ENCODE peak calls at places on chromosomes 12 and 14, in six cellular contexts. I, E, J, V, L and C are unnamed samples.

GRCh38 chr12:92362785-92363184 is 217.1 kb upstream of the BTG1 start:
- DNase-seq in V (no peak), J (no peak), E (no peak), I (no peak), L (no peak), C (no peak)

GRCh38 chr12:98418357-98419075 is 96.9 kb upstream of the TMPO start:
- DNase-seq in J (peak; percentile 89), L (peak; percentile 90), I (peak; percentile 83), V (peak; percentile 95), E (peak; percentile 53), C (no peak)

GRCh38 chr14:64709126-64709525 is 4.9 kb downstream of the PLEKHG3 start:
- DNase-seq in J (no peak), I (no peak), V (no peak), E (peak; percentile 10), L (no peak), C (no peak)

GRCh38 chr14:101855958-101856357 is 94.4 kb downstream of the PPP2R5C start:
- DNase-seq in L (no peak), V (no peak), J (no peak), E (no peak), I (no peak), C (no peak)

GRCh38 chr12:31118347-31118830 is 44.7 kb downstream of the DDX11 start:
- DNase-seq in E (no peak), J (no peak), V (no peak), I (no peak), L (no peak), C (peak; percentile 71)

GRCh38 chr12:32437095-32437515 is 37.7 kb downstream of the FGD4 start:
- DNase-seq in J (no peak), L (peak; percentile 90), I (peak; percentile 81), V (no peak), E (no peak), C (no peak)

GRCh38 chr12:55666508-55666907 is 29.8 kb downstream of the OR10P1 start:
- DNase-seq in V (no peak), I (no peak), L (no peak), E (no peak), J (peak; percentile 11), C (peak; percentile 39)

GRCh38 chr14:32370720-32371119 is 41.6 kb downstream of the AKAP6 start:
- DNase-seq in V (no peak), L (peak; percentile 86), J (no peak), I (peak; percentile 43), E (no peak), C (no peak)

GRCh38 chr14:57609313-57609712 is 115.7 kb upstream of the CCDC198 start:
- DNase-seq in L (no peak), E (no peak), I (no peak), V (no peak), J (no peak), C (no peak)

GRCh38 chr12:119679081-119679480 is 11.1 kb downstream of the PRKAB1 start:
- DNase-seq in J (no peak), I (no peak), L (no peak), E (no peak), V (no peak), C (no peak)

GRCh38 chr12:127482950-127483349 is 784.0 kb upstream of the TMEM132C start:
- DNase-seq in I (no peak), E (no peak), L (no peak), J (no peak), V (no peak), C (no peak)

GRCh38 chr12:106841471-106842302 is 67.2 kb downstream of the RIC8B start:
- DNase-seq in E (peak; percentile 33), I (no peak), L (peak; percentile 17), J (peak; percentile 70), V (peak; percentile 30), C (no peak)

GRCh38 chr14:61555056-61555838 is 140.1 kb upstream of the HIF1A start:
- DNase-seq in E (no peak), V (no peak), J (no peak), L (peak; percentile 81), I (no peak), C (no peak)

GRCh38 chr14:102279282-102279681 is 25.7 kb downstream of the MOK start:
- DNase-seq in E (no peak), I (no peak), J (no peak), L (no peak), V (no peak), C (no peak)

GRCh38 chr12:68641138-68641537 is 30.4 kb downstream of the RAP1B start:
- DNase-seq in I (no peak), V (no peak), L (peak; percentile 28), E (no peak), J (no peak), C (no peak)

GRCh38 chr12:131849700-131850553 is 21.7 kb downstream of the MMP17 start:
- DNase-seq in V (no peak), E (no peak), I (no peak), L (no peak), J (no peak), C (no peak)

GRCh38 chr12:13956060-13956590 is 25.3 kb downstream of the GRIN2B start:
- DNase-seq in E (no peak), J (no peak), L (no peak), I (no peak), V (no peak), C (no peak)

GRCh38 chr14:105499256-105500035 is 8.4 kb downstream of the TEDC1 start:
- DNase-seq in I (no peak), L (no peak), V (no peak), E (no peak), J (peak; percentile 50), C (no peak)

GRCh38 chr12:110284597-110284996 is 3.5 kb downstream of the ATP2A2 start:
- DNase-seq in E (no peak), J (no peak), L (no peak), I (no peak), V (no peak), C (no peak)

GRCh38 chr12:23938422-23938821 is 11.0 kb downstream of the SOX5 start:
- DNase-seq in J (no peak), L (no peak), I (no peak), V (no peak), E (no peak), C (no peak)

GRCh38 chr12:84857809-84858208 is 54.8 kb downstream of the SLC6A15 start:
- DNase-seq in V (no peak), E (no peak), I (no peak), J (no peak), L (peak; percentile 35), C (no peak)

GRCh38 chr12:92690601-92691000 is 12.2 kb upstream of the PLEKHG7 start:
- DNase-seq in I (no peak), V (no peak), L (no peak), E (no peak), J (no peak), C (no peak)

GRCh38 chr14:99535448-99535847 is 54.2 kb downstream of the CCNK start:
- DNase-seq in J (no peak), E (no peak), I (no peak), L (no peak), V (no peak), C (no peak)

GRCh38 chr14:104735830-104736642 is 12.0 kb downstream of the ADSS1 start:
- DNase-seq in I (no peak), J (peak; percentile 81), E (no peak), L (peak; percentile 30), V (peak; percentile 75), C (no peak)

GRCh38 chr14:72815459-72815858 is 78.4 kb downstream of the DPF3 start:
- DNase-seq in V (no peak), J (no peak), E (no peak), L (no peak), I (no peak), C (no peak)

GRCh38 chr12:114692558-114693531 is 8.9 kb upstream of the TBX3 start:
- DNase-seq in E (no peak), J (no peak), V (no peak), L (peak; percentile 33), I (no peak), C (no peak)

GRCh38 chr12:122517877-122518276 is 8.9 kb downstream of the RSRC2 start:
- DNase-seq in E (no peak), V (no peak), I (peak; percentile 82), L (peak; percentile 84), J (no peak), C (no peak)

GRCh38 chr14:103543721-103544626 is 15.0 kb downstream of the TRMT61A start:
- DNase-seq in E (no peak), V (no peak), J (peak; percentile 67), I (no peak), L (no peak), C (no peak)

GRCh38 chr14:53547593-53547992 is 394.5 kb upstream of the DDHD1 start:
- DNase-seq in I (no peak), V (no peak), J (no peak), L (no peak), E (no peak), C (no peak)

GRCh38 chr14:30221546-30221945 is 293.9 kb upstream of the PRKD1 start:
- DNase-seq in L (no peak), J (no peak), I (no peak), V (no peak), E (no peak), C (no peak)

GRCh38 chr14:69405762-69406161 is 7.3 kb downstream of the SLC39A9 start:
- DNase-seq in J (no peak), V (no peak), E (no peak), L (no peak), I (no peak), C (no peak)
- TF ChIP-seq CTCF in J (no peak), V (no peak), E (no peak), L (no peak), I (no peak), C (no peak)

GRCh38 chr14:23578560-23579310 is at the start of gene JPH4:
- DNase-seq in I (no peak), J (no peak), V (no peak), L (no peak), E (no peak), C (peak; percentile 66)
- TF ChIP-seq CTCF in I (no peak), J (no peak), V (no peak), L (no peak), E (no peak), C (no peak)

DNA sequence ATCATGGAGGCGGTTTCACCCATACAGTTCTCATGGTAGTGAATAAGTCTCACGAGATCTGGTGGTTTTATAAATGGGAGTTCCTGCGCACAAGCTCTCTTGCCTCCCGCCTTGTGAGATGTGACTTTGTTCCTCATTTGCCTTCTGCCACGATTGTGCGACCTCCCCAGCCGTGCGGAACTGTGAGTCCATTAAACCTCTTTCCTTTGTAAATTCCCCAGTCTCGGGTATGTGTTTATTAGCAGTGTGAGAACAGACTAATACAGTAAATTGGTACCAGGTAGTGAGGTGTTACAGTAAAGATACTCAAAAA is 8.1 kb upstream of the CCDC88C start:
- DNase-seq in L (no peak), J (no peak), E (no peak), V (no peak), I (no peak), C (no peak)
- TF ChIP-seq CTCF in L (no peak), J (no peak), E (no peak), V (no peak), I (no peak), C (no peak)

GRCh38 chr14:59688224-59689170 is 111.9 kb upstream of the CCDC175 start:
- DNase-seq in V (no peak), E (peak; percentile 17), I (peak; percentile 20), J (peak; percentile 78), L (peak; percentile 32), C (no peak)
- TF ChIP-seq CTCF in V (peak; percentile 12), E (peak; percentile 36), I (peak; percentile 90), J (peak; percentile 56), L (peak; percentile 87), C (peak; percentile 75)

GRCh38 chr14:95315156-95315555 is 4.6 kb downstream of the CLMN start:
- DNase-seq in L (no peak), I (no peak), J (no peak), E (no peak), V (no peak), C (no peak)
- TF ChIP-seq CTCF in L (no peak), I (no peak), J (no peak), E (no peak), V (no peak), C (no peak)

GRCh38 chr12:3314306-3314663 is 176.7 kb upstream of the PRMT8 start:
- DNase-seq in L (no peak), V (no peak), J (no peak), E (no peak), I (no peak), C (no peak)
- TF ChIP-seq CTCF in L (no peak), V (no peak), J (no peak), E (no peak), I (peak; percentile 2), C (no peak)